ENCODE peak calls at places on chromosomes 2 and 18, in ten cellular contexts. R, O, V, Q, N, X, C, A, I and K are unnamed samples.

GRCh38 chr2:158815650-158816049 is 20.5 kb downstream of the DAPL1 start:
- DNase-seq in C (no peak), N (no peak), Q (no peak), A (no peak), O (no peak), V (no peak), X (no peak), R (no peak), I (no peak), K (no peak)

GRCh38 chr2:65728477-65729180 is 296.2 kb upstream of the SPRED2 start:
- DNase-seq in I (no peak), X (no peak), O (no peak), N (no peak), C (no peak), Q (no peak), V (peak), A (no peak), R (peak), K (no peak)

GRCh38 chr2:12502759-12503158 is 214.0 kb upstream of the TRIB2 start:
- DNase-seq in O (no peak), X (no peak), A (no peak), C (no peak), Q (peak), I (peak), N (no peak), R (no peak), V (no peak), K (peak)

GRCh38 chr2:8994386-8994785 is 9.1 kb downstream of the MBOAT2 start:
- DNase-seq in X (no peak), V (no peak), C (no peak), Q (no peak), A (no peak), N (no peak), O (no peak), I (no peak), R (no peak), K (no peak)

GRCh38 chr2:191686658-191687057 is 8.7 kb downstream of the NABP1 start:
- DNase-seq in I (no peak), R (no peak), X (no peak), C (no peak), N (no peak), V (no peak), O (no peak), Q (no peak), A (no peak), K (no peak)

GRCh38 chr2:127092951-127093516 is 13.9 kb downstream of the BIN1 start:
- DNase-seq in O (no peak), A (no peak), Q (no peak), R (no peak), C (peak), X (no peak), I (no peak), N (no peak), V (peak), K (no peak)

GRCh38 chr18:63160172-63160995 is 159.2 kb downstream of the BCL2 start:
- DNase-seq in X (no peak), I (no peak), C (no peak), A (no peak), V (no peak), O (peak), R (no peak), Q (no peak), N (peak), K (no peak)

GRCh38 chr2:38377501-38378258 is 607 bp upstream of the ATL2 start:
- DNase-seq in N (peak), Q (peak), A (peak), I (peak), C (no peak), R (peak), O (peak), X (no peak), V (peak), K (peak)

GRCh38 chr2:197464180-197464579 is 10.8 kb downstream of the COQ10B start:
- DNase-seq in Q (no peak), A (no peak), X (no peak), V (no peak), R (no peak), I (no peak), C (no peak), O (peak), N (peak), K (peak)

GRCh38 chr2:233706720-233707119 is 6.0 kb upstream of the UGT1A5 start:
- DNase-seq in X (no peak), O (peak), R (no peak), V (peak), A (no peak), Q (no peak), I (peak), C (no peak), N (peak), K (peak)

GRCh38 chr18:26547302-26548143 is 830 bp downstream of the KCTD1 start:
- DNase-seq in I (peak), A (peak), Q (peak), X (peak), R (no peak), N (peak), V (no peak), O (peak), C (peak), K (peak)

GRCh38 chr18:58823385-58823784 is 41.3 kb upstream of the ZNF532 start:
- DNase-seq in A (no peak), N (no peak), X (no peak), I (no peak), V (no peak), R (no peak), C (no peak), O (no peak), Q (no peak), K (no peak)

GRCh38 chr18:48024009-48024512 is 93.6 kb upstream of the SMAD2 start:
- DNase-seq in X (no peak), O (no peak), Q (no peak), A (no peak), N (no peak), V (no peak), R (no peak), I (no peak), C (no peak), K (no peak)

GRCh38 chr2:196263181-196263747 is 91.9 kb upstream of the STK17B start:
- DNase-seq in O (peak), C (no peak), A (no peak), V (peak), N (peak), R (no peak), X (no peak), I (peak), Q (no peak), K (no peak)

GRCh38 chr2:102664439-102665042 is 45.2 kb downstream of the SLC9A2 start:
- DNase-seq in Q (peak), C (no peak), N (peak), X (no peak), I (peak), A (peak), V (peak), O (peak), R (peak), K (peak)

GRCh38 chr2:1605102-1605501 is 139.2 kb downstream of the PXDN start:
- DNase-seq in A (no peak), N (peak), O (peak), I (no peak), Q (no peak), R (no peak), X (peak), V (no peak), C (no peak), K (peak)

GRCh38 chr2:15472133-15472532 is 89.0 kb downstream of the NBAS start:
- DNase-seq in O (no peak), N (no peak), Q (no peak), C (no peak), R (peak), A (peak), X (no peak), V (peak), I (no peak), K (no peak)

GRCh38 chr2:128579825-128580224 is 261.2 kb upstream of the HS6ST1 start:
- DNase-seq in C (no peak), A (no peak), O (no peak), R (no peak), N (no peak), Q (no peak), V (no peak), X (no peak), I (no peak), K (no peak)

GRCh38 chr2:38535404-38535744 is 67.4 kb downstream of the HNRNPLL start:
- DNase-seq in R (no peak), X (no peak), N (no peak), O (no peak), Q (no peak), I (no peak), A (no peak), V (no peak), C (peak), K (no peak)

GRCh38 chr2:219567131-219567530 is 4.2 kb downstream of the OBSL1 start:
- DNase-seq in Q (no peak), R (no peak), X (no peak), N (no peak), A (no peak), V (no peak), C (peak), O (no peak), I (no peak), K (no peak)

GRCh38 chr2:201806442-201806841 is at the start of gene CDK15:
- DNase-seq in A (peak), N (peak), X (no peak), O (peak), R (no peak), V (no peak), I (peak), C (no peak), Q (no peak), K (peak)

GRCh38 chr2:40466926-40467325 is 15.0 kb upstream of the SLC8A1 start:
- DNase-seq in X (peak), Q (no peak), A (no peak), I (no peak), N (no peak), R (no peak), V (no peak), C (no peak), O (no peak), K (no peak)

GRCh38 chr2:40458271-40458794 is 6.4 kb upstream of the SLC8A1 start:
- DNase-seq in O (no peak), C (no peak), I (no peak), Q (no peak), A (no peak), X (peak), R (no peak), V (no peak), N (no peak), K (no peak)

GRCh38 chr2:40457846-40458245 is 6.0 kb upstream of the SLC8A1 start:
- DNase-seq in I (peak), Q (no peak), V (no peak), X (no peak), R (no peak), O (peak), C (no peak), N (peak), A (no peak), K (peak)

GRCh38 chr2:40466332-40466731 is 14.4 kb upstream of the SLC8A1 start:
- DNase-seq in N (no peak), V (no peak), A (no peak), O (no peak), R (no peak), X (no peak), Q (no peak), I (no peak), C (no peak), K (no peak)

GRCh38 chr2:40463112-40463511 is 11.2 kb upstream of the SLC8A1 start:
- DNase-seq in A (no peak), N (no peak), O (no peak), X (peak), Q (no peak), C (no peak), V (no peak), R (no peak), I (no peak), K (no peak)
- TF ChIP-seq CTCF in A (no peak), N (no peak), O (no peak), X (no peak), Q (no peak), C (no peak), V (no peak), R (no peak), I (no peak), K (no peak)

DNA sequence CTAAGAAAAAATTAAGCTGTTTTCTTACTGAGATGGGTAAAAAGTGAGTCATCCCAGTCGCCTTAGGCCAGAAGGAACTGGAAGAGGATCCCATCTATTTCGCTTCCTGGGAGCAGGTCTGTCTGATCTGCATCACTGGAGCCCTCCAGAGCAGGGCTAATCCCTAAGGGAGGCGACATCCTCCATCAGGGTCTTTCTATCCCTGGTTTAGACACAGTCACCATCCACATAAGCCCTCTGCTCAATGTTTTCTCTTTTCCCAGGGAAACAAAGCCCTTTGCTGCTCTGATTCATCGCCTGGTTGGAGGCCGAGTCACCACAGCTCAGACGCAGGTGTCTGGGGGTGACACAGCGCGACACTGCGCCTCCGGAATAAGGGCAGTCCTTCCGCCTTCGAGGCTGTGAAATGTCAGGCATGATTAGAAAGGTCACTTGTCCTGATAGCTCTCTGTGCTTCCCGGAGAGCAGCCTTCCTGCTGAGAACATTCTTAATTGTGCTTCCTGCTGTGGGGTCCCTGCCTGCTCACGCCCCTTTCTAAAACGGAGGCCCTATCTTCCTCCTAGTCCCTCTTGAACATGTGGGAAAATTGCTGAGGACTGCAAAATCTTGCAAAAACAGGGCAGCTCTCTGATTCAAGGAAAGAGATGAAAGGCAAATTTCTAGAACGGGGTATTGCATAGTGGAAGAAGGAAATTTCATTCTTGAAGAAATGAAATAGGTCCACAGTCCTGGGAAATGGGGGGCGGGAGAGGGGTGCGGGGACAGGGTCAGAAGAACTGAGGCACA is 56.3 kb downstream of the MARCHF4 start:
- DNase-seq in V (peak), O (peak), Q (no peak), A (peak), N (peak), I (peak), X (peak), C (no peak), R (peak), K (peak)
- H3K4me3 ChIP-seq in V (peak), O (no peak), Q (peak), A (no peak), N (no peak), I (peak), X (no peak), C (no peak), R (peak), K (no peak)

GRCh38 chr2:165953655-165954606 is at the start of gene TTC21B:
- DNase-seq in I (peak), V (peak), C (peak), N (peak), R (peak), A (peak), Q (peak), O (peak), X (peak), K (peak)
- TF ChIP-seq CTCF in I (peak), V (peak), C (peak), N (peak), R (peak), A (peak), Q (peak), O (peak), X (peak), K (peak)

DNA sequence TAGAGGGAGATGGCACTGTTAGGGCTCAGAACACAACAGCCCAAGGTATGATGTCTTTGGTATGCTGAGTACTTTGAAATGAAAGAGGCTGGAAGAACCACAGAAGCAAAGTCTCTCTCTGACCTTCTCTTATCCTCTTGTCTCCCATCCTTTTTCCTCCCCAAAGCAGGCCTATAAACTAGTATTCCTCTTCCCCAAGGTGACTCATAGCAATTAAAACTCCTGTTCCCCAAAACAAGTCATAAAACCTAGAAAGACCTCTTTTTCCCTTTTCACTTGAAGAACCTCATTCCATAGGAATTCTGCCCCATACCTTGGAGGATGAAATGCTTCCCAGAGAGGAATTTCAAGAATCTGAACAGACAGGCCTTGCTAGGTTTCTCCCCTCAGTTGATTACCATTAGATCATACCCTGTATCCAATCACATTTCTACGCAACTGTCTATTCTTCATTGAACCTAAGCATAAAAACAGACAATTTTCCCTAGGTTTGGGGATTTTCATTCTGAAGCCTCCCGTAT is 25.7 kb downstream of the MDH1 start:
- DNase-seq in C (no peak), R (no peak), I (peak), N (peak), Q (peak), V (peak), A (peak), X (peak), O (peak), K (peak)
- H3K4me3 ChIP-seq in C (no peak), R (no peak), I (no peak), N (no peak), Q (no peak), V (peak), A (no peak), X (peak), O (no peak), K (no peak)